ENCODE peak calls at places on chromosomes 5 and 9, in nine cellular contexts. One of them, this sample, is unnamed.

GRCh38 chr9:91658513-91659105 is 235.0 kb upstream of the NFIL3 start:
- DNase-seq in kidney: no peak
- DNase-seq in Peyer's patch: no peak
- DNase-seq in ovary: no peak
- DNase-seq in tibial nerve: no peak
- DNase-seq in MM.1S: no peak
- DNase-seq in ascending aorta: no peak
- DNase-seq in AG04450: no peak
- DNase-seq in GM12878: no peak
- DNase-seq in this sample: no peak

GRCh38 chr9:5626727-5627634 is 1.9 kb upstream of the RIC1 start:
- DNase-seq in Peyer's patch: peak
- DNase-seq in tibial nerve: no peak
- DNase-seq in ascending aorta: no peak
- DNase-seq in MM.1S: peak
- DNase-seq in GM12878: peak
- DNase-seq in kidney: no peak
- DNase-seq in ovary: no peak
- DNase-seq in AG04450: no peak
- DNase-seq in this sample: peak

GRCh38 chr9:133532937-133533668 is 1.4 kb upstream of the ADAMTSL2 start:
- DNase-seq in AG04450: no peak
- DNase-seq in ovary: no peak
- DNase-seq in MM.1S: peak
- DNase-seq in tibial nerve: peak
- DNase-seq in ascending aorta: no peak
- DNase-seq in kidney: no peak
- DNase-seq in GM12878: peak
- DNase-seq in Peyer's patch: peak
- DNase-seq in this sample: peak

GRCh38 chr5:43396762-43397304 is 15.4 kb downstream of the CCL28 start:
- DNase-seq in MM.1S: peak
- DNase-seq in kidney: peak
- DNase-seq in GM12878: peak
- DNase-seq in tibial nerve: peak
- DNase-seq in ovary: peak
- DNase-seq in ascending aorta: no peak
- DNase-seq in Peyer's patch: peak
- DNase-seq in AG04450: no peak
- DNase-seq in this sample: peak

GRCh38 chr5:16712600-16712999 is 95.8 kb upstream of the RETREG1 start:
- DNase-seq in tibial nerve: no peak
- DNase-seq in kidney: no peak
- DNase-seq in MM.1S: no peak
- DNase-seq in AG04450: no peak
- DNase-seq in ascending aorta: no peak
- DNase-seq in ovary: no peak
- DNase-seq in Peyer's patch: no peak
- DNase-seq in GM12878: no peak
- DNase-seq in this sample: peak

GRCh38 chr5:74643160-74643562 is 2.6 kb upstream of the ENC1 start:
- DNase-seq in Peyer's patch: no peak
- DNase-seq in GM12878: no peak
- DNase-seq in tibial nerve: no peak
- DNase-seq in kidney: no peak
- DNase-seq in ascending aorta: no peak
- DNase-seq in ovary: no peak
- DNase-seq in AG04450: peak
- DNase-seq in MM.1S: no peak
- DNase-seq in this sample: peak

GRCh38 chr5:11482011-11482410 is 422.2 kb downstream of the CTNND2 start:
- DNase-seq in Peyer's patch: no peak
- DNase-seq in MM.1S: no peak
- DNase-seq in GM12878: no peak
- DNase-seq in tibial nerve: no peak
- DNase-seq in ovary: no peak
- DNase-seq in ascending aorta: no peak
- DNase-seq in AG04450: no peak
- DNase-seq in kidney: no peak
- DNase-seq in this sample: peak

GRCh38 chr9:76667521-76667957 is 96.7 kb upstream of the PCA3 start:
- DNase-seq in Peyer's patch: no peak
- DNase-seq in tibial nerve: no peak
- DNase-seq in kidney: no peak
- DNase-seq in MM.1S: no peak
- DNase-seq in ascending aorta: no peak
- DNase-seq in ovary: no peak
- DNase-seq in AG04450: no peak
- DNase-seq in GM12878: no peak
- DNase-seq in this sample: peak

GRCh38 chr5:73032635-73033034 is 76.8 kb downstream of the FCHO2 start:
- DNase-seq in AG04450: no peak
- DNase-seq in tibial nerve: no peak
- DNase-seq in Peyer's patch: no peak
- DNase-seq in kidney: no peak
- DNase-seq in GM12878: no peak
- DNase-seq in ascending aorta: no peak
- DNase-seq in MM.1S: no peak
- DNase-seq in ovary: no peak
- DNase-seq in this sample: no peak

GRCh38 chr5:80696450-80696849 is 41.7 kb upstream of the DHFR start:
- DNase-seq in ovary: no peak
- DNase-seq in MM.1S: no peak
- DNase-seq in ascending aorta: no peak
- DNase-seq in AG04450: no peak
- DNase-seq in tibial nerve: no peak
- DNase-seq in kidney: no peak
- DNase-seq in GM12878: no peak
- DNase-seq in Peyer's patch: no peak
- DNase-seq in this sample: no peak

GRCh38 chr5:10291736-10292135 is 16.0 kb downstream of the CMBL start:
- DNase-seq in kidney: no peak
- DNase-seq in tibial nerve: no peak
- DNase-seq in Peyer's patch: no peak
- DNase-seq in ovary: no peak
- DNase-seq in AG04450: no peak
- DNase-seq in GM12878: no peak
- DNase-seq in ascending aorta: no peak
- DNase-seq in MM.1S: no peak
- DNase-seq in this sample: no peak

GRCh38 chr5:130836729-130837660 is 328.1 kb downstream of the HINT1 start:
- DNase-seq in MM.1S: peak
- DNase-seq in Peyer's patch: no peak
- DNase-seq in ascending aorta: no peak
- DNase-seq in GM12878: peak
- DNase-seq in ovary: no peak
- DNase-seq in kidney: no peak
- DNase-seq in tibial nerve: no peak
- DNase-seq in AG04450: no peak
- DNase-seq in this sample: peak

DNA sequence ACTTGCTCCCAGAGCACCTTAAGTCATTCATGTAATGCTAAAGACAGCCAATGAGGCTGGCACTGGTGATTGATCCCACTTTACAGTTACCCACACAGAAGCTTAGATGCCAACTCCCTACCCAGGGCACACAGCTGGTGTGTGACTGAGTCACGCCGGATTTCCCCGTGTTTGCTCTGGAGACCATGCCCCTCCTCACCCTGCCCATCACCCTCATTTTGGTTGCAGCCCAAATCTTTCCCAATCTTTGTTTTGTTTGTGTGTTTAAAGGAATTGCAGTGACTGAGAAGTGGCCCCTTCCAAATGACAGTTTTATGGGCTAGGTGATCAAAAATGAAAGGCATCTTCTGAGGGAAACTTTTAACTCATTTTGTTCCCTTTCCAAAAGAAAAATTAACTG is 10.8 kb downstream of the FBXL7 start:
- DNase-seq in GM12878: no peak
- DNase-seq in ascending aorta: no peak
- DNase-seq in Peyer's patch: no peak
- DNase-seq in tibial nerve: no peak
- DNase-seq in AG04450: no peak
- DNase-seq in ovary: no peak
- DNase-seq in kidney: no peak
- DNase-seq in MM.1S: no peak
- DNase-seq in this sample: peak
- H3K4me3 ChIP-seq in GM12878: no peak
- H3K4me3 ChIP-seq in ascending aorta: no peak
- H3K4me3 ChIP-seq in Peyer's patch: no peak
- H3K4me3 ChIP-seq in tibial nerve: no peak
- H3K4me3 ChIP-seq in AG04450: no peak
- H3K4me3 ChIP-seq in ovary: no peak
- H3K4me3 ChIP-seq in kidney: no peak
- H3K4me3 ChIP-seq in MM.1S: no peak
- H3K4me3 ChIP-seq in this sample: no peak

GRCh38 chr5:157308826-157309465 is 43.0 kb downstream of the CYFIP2 start:
- DNase-seq in Peyer's patch: no peak
- DNase-seq in kidney: no peak
- DNase-seq in GM12878: peak
- DNase-seq in tibial nerve: no peak
- DNase-seq in ovary: no peak
- DNase-seq in MM.1S: no peak
- DNase-seq in AG04450: no peak
- DNase-seq in ascending aorta: no peak
- DNase-seq in this sample: peak
- TF ChIP-seq CTCF in Peyer's patch: no peak
- TF ChIP-seq CTCF in kidney: no peak
- TF ChIP-seq CTCF in GM12878: peak
- TF ChIP-seq CTCF in tibial nerve: no peak
- TF ChIP-seq CTCF in ovary: no peak
- TF ChIP-seq CTCF in MM.1S: no peak
- TF ChIP-seq CTCF in AG04450: no peak
- TF ChIP-seq CTCF in ascending aorta: no peak
- TF ChIP-seq CTCF in this sample: peak

GRCh38 chr5:58579781-58580180 is 3.1 kb upstream of the RAB3C start:
- DNase-seq in Peyer's patch: no peak
- DNase-seq in ovary: no peak
- DNase-seq in AG04450: no peak
- DNase-seq in kidney: no peak
- DNase-seq in tibial nerve: no peak
- DNase-seq in GM12878: no peak
- DNase-seq in MM.1S: no peak
- DNase-seq in ascending aorta: no peak
- DNase-seq in this sample: no peak

GRCh38 chr5:58582411-58583393 is at the start of gene RAB3C:
- DNase-seq in ascending aorta: peak
- DNase-seq in Peyer's patch: peak
- DNase-seq in ovary: peak
- DNase-seq in tibial nerve: peak
- DNase-seq in kidney: peak
- DNase-seq in MM.1S: peak
- DNase-seq in AG04450: peak
- DNase-seq in GM12878: peak
- DNase-seq in this sample: peak

GRCh38 chr5:58582004-58582403 is 871 bp upstream of the RAB3C start:
- DNase-seq in kidney: no peak
- DNase-seq in tibial nerve: no peak
- DNase-seq in Peyer's patch: no peak
- DNase-seq in ascending aorta: no peak
- DNase-seq in MM.1S: no peak
- DNase-seq in AG04450: no peak
- DNase-seq in ovary: no peak
- DNase-seq in GM12878: no peak
- DNase-seq in this sample: no peak
- H3K4me3 ChIP-seq in kidney: peak
- H3K4me3 ChIP-seq in tibial nerve: peak
- H3K4me3 ChIP-seq in Peyer's patch: peak
- H3K4me3 ChIP-seq in ascending aorta: peak
- H3K4me3 ChIP-seq in MM.1S: peak
- H3K4me3 ChIP-seq in AG04450: peak
- H3K4me3 ChIP-seq in ovary: peak
- H3K4me3 ChIP-seq in GM12878: no peak
- H3K4me3 ChIP-seq in this sample: peak

GRCh38 chr5:172778223-172778814 is 7.3 kb upstream of the DUSP1 start:
- DNase-seq in Peyer's patch: no peak
- DNase-seq in kidney: no peak
- DNase-seq in ovary: no peak
- DNase-seq in MM.1S: no peak
- DNase-seq in tibial nerve: no peak
- DNase-seq in AG04450: no peak
- DNase-seq in GM12878: no peak
- DNase-seq in ascending aorta: no peak
- DNase-seq in this sample: peak

GRCh38 chr5:172779968-172780350 is 9.0 kb upstream of the DUSP1 start:
- DNase-seq in GM12878: no peak
- DNase-seq in Peyer's patch: no peak
- DNase-seq in ovary: no peak
- DNase-seq in kidney: no peak
- DNase-seq in AG04450: no peak
- DNase-seq in tibial nerve: no peak
- DNase-seq in MM.1S: no peak
- DNase-seq in ascending aorta: no peak
- DNase-seq in this sample: no peak

GRCh38 chr5:172776235-172776594 is 5.2 kb upstream of the DUSP1 start:
- DNase-seq in GM12878: no peak
- DNase-seq in MM.1S: no peak
- DNase-seq in tibial nerve: no peak
- DNase-seq in kidney: no peak
- DNase-seq in AG04450: no peak
- DNase-seq in Peyer's patch: no peak
- DNase-seq in ascending aorta: no peak
- DNase-seq in ovary: no peak
- DNase-seq in this sample: no peak

GRCh38 chr5:172775326-172776234 is 4.6 kb upstream of the DUSP1 start:
- DNase-seq in AG04450: no peak
- DNase-seq in MM.1S: no peak
- DNase-seq in ovary: no peak
- DNase-seq in GM12878: no peak
- DNase-seq in ascending aorta: peak
- DNase-seq in kidney: no peak
- DNase-seq in tibial nerve: peak
- DNase-seq in Peyer's patch: peak
- DNase-seq in this sample: peak

DNA sequence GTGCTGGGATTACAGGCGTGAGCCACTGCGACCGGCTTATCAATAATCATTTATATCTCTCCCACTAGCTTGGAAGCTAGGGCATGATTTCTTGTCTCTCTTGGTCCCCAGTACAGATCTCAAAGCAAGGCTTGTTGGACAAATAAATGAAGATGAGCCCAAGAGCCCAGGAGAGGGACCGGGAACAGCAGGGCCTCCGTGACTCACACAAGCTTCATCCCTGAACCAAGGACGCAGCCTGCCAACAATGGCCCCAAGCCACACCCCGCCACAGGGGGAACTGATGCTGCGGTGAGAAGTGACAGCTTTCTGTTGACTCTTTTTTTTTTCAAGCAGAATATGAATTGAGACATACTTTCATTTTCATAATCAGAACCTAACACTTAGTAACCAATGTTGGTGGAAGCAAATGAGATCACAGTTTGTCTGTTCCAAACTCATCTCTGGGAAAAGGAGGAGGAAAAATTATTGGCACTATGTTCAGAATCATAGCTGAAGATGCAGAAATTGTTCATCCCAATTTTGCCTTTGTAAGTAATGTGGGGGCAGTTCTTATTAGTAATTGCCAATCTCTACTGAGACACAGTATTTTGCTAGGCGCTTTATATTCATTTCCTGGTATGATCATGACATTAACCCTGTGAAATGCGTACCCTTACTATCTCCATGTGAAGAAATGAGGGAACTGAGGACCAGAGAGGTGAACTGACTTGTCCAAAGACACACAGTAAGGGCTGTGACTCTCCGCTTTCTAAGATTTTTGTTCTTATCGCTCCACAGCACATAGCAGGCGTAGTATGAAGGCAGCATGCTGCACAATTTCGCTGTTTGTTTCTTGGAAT is 6.6 kb upstream of the DUSP1 start:
- DNase-seq in ovary: peak
- DNase-seq in MM.1S: peak
- DNase-seq in ascending aorta: peak
- DNase-seq in AG04450: no peak
- DNase-seq in GM12878: no peak
- DNase-seq in tibial nerve: peak
- DNase-seq in Peyer's patch: peak
- DNase-seq in kidney: peak
- DNase-seq in this sample: peak
- TF ChIP-seq CTCF in ovary: no peak
- TF ChIP-seq CTCF in MM.1S: no peak
- TF ChIP-seq CTCF in ascending aorta: no peak
- TF ChIP-seq CTCF in AG04450: no peak
- TF ChIP-seq CTCF in GM12878: no peak
- TF ChIP-seq CTCF in tibial nerve: no peak
- TF ChIP-seq CTCF in Peyer's patch: no peak
- TF ChIP-seq CTCF in kidney: no peak
- TF ChIP-seq CTCF in this sample: peak

This sample was measured in AG10803.